ENCODE peak calls at places on chromosome 4, in seven cellular contexts. One of them, this sample, is unnamed.

GRCh38 chr4:162456106-162456505 is 292.3 kb upstream of the FSTL5 start:
- DNase-seq in CD4-positive, alpha-beta T cell: no peak
- DNase-seq in choroid plexus epithelial cell: no peak
- DNase-seq in heart left ventricle: no peak
- DNase-seq in cardiac fibroblast: no peak
- DNase-seq in RWPE1: peak; percentile 1
- DNase-seq in Peyer's patch: no peak
- DNase-seq in this sample: no peak

GRCh38 chr4:74365761-74366160 is 816 bp downstream of the EREG start:
- DNase-seq in CD4-positive, alpha-beta T cell: no peak
- DNase-seq in choroid plexus epithelial cell: peak; percentile 10
- DNase-seq in heart left ventricle: peak; percentile 19
- DNase-seq in cardiac fibroblast: no peak
- DNase-seq in RWPE1: no peak
- DNase-seq in Peyer's patch: peak; percentile 62
- DNase-seq in this sample: no peak

GRCh38 chr4:1045193-1045594 is 33.8 kb downstream of the FGFRL1 start:
- DNase-seq in CD4-positive, alpha-beta T cell: no peak
- DNase-seq in choroid plexus epithelial cell: no peak
- DNase-seq in heart left ventricle: no peak
- DNase-seq in cardiac fibroblast: no peak
- DNase-seq in RWPE1: no peak
- DNase-seq in Peyer's patch: peak; percentile 39
- DNase-seq in this sample: no peak

GRCh38 chr4:183014361-183015084 is 84.5 kb upstream of the WWC2 start:
- DNase-seq in CD4-positive, alpha-beta T cell: no peak
- DNase-seq in choroid plexus epithelial cell: peak; percentile 2
- DNase-seq in heart left ventricle: no peak
- DNase-seq in cardiac fibroblast: peak; percentile 1
- DNase-seq in RWPE1: no peak
- DNase-seq in Peyer's patch: no peak
- DNase-seq in this sample: no peak

GRCh38 chr4:57119054-57119651 is 9.0 kb upstream of the IGFBP7 start:
- DNase-seq in CD4-positive, alpha-beta T cell: no peak
- DNase-seq in choroid plexus epithelial cell: peak; percentile 92
- DNase-seq in heart left ventricle: peak; percentile 68
- DNase-seq in cardiac fibroblast: peak; percentile 92
- DNase-seq in RWPE1: peak; percentile 55
- DNase-seq in Peyer's patch: no peak
- DNase-seq in this sample: no peak

GRCh38 chr4:183349673-183350072 is 27.4 kb upstream of the CLDN24 start:
- DNase-seq in CD4-positive, alpha-beta T cell: no peak
- DNase-seq in choroid plexus epithelial cell: peak; percentile 31
- DNase-seq in heart left ventricle: no peak
- DNase-seq in cardiac fibroblast: peak; percentile 55
- DNase-seq in RWPE1: peak; percentile 68
- DNase-seq in Peyer's patch: no peak
- DNase-seq in this sample: no peak

GRCh38 chr4:40283413-40283812 is 51.7 kb upstream of the CHRNA9 start:
- DNase-seq in CD4-positive, alpha-beta T cell: no peak
- DNase-seq in choroid plexus epithelial cell: no peak
- DNase-seq in heart left ventricle: no peak
- DNase-seq in cardiac fibroblast: no peak
- DNase-seq in RWPE1: no peak
- DNase-seq in Peyer's patch: no peak
- DNase-seq in this sample: no peak

GRCh38 chr4:87465739-87466366 is 43.5 kb downstream of the NUDT9 start:
- DNase-seq in CD4-positive, alpha-beta T cell: no peak
- DNase-seq in choroid plexus epithelial cell: peak; percentile 81
- DNase-seq in heart left ventricle: no peak
- DNase-seq in cardiac fibroblast: peak; percentile 77
- DNase-seq in RWPE1: peak; percentile 20
- DNase-seq in Peyer's patch: no peak
- DNase-seq in this sample: peak; percentile 46

GRCh38 chr4:25484243-25484721 is 107.2 kb downstream of the ANAPC4 start:
- DNase-seq in CD4-positive, alpha-beta T cell: no peak
- DNase-seq in choroid plexus epithelial cell: peak; percentile 5
- DNase-seq in heart left ventricle: no peak
- DNase-seq in cardiac fibroblast: peak; percentile 41
- DNase-seq in RWPE1: no peak
- DNase-seq in Peyer's patch: no peak
- DNase-seq in this sample: no peak

GRCh38 chr4:173167793-173168395 is 717 bp upstream of the GALNT7 start:
- DNase-seq in CD4-positive, alpha-beta T cell: no peak
- DNase-seq in choroid plexus epithelial cell: peak; percentile 35
- DNase-seq in heart left ventricle: peak; percentile 30
- DNase-seq in cardiac fibroblast: peak; percentile 39
- DNase-seq in RWPE1: peak; percentile 38
- DNase-seq in Peyer's patch: no peak
- DNase-seq in this sample: peak; percentile 31

GRCh38 chr4:20778896-20779295 is 78.6 kb downstream of the PACRGL start:
- DNase-seq in CD4-positive, alpha-beta T cell: no peak
- DNase-seq in choroid plexus epithelial cell: no peak
- DNase-seq in heart left ventricle: no peak
- DNase-seq in cardiac fibroblast: no peak
- DNase-seq in RWPE1: no peak
- DNase-seq in Peyer's patch: no peak
- DNase-seq in this sample: no peak

GRCh38 chr4:7805533-7806079 is 134.1 kb downstream of the AFAP1 start:
- DNase-seq in CD4-positive, alpha-beta T cell: no peak
- DNase-seq in choroid plexus epithelial cell: peak; percentile 97
- DNase-seq in heart left ventricle: peak; percentile 50
- DNase-seq in cardiac fibroblast: peak; percentile 98
- DNase-seq in RWPE1: peak; percentile 67
- DNase-seq in Peyer's patch: no peak
- DNase-seq in this sample: no peak

GRCh38 chr4:157143365-157143764 is 67.4 kb downstream of the GLRB start:
- DNase-seq in CD4-positive, alpha-beta T cell: no peak
- DNase-seq in choroid plexus epithelial cell: no peak
- DNase-seq in heart left ventricle: no peak
- DNase-seq in cardiac fibroblast: peak; percentile 13
- DNase-seq in RWPE1: no peak
- DNase-seq in Peyer's patch: no peak
- DNase-seq in this sample: no peak

DNA sequence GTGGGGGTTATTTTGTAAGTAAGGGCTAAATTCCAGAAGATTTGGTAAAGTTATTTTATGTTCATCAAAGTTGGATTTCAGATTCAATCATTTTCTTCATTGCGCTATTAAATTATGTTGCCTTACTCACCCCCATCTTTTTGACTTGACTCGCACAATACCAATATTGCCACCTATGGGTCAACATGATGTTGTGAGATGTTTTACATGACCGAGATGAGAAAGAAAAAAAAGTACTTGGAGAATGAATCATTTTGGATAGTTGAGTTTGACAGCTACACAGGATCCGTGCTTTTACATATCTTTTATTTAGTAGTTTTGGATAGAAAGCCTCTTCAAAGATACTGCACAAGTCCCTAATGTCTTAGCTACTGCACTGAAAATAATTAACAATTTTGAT is 224.2 kb upstream of the EMCN start:
- DNase-seq in CD4-positive, alpha-beta T cell: no peak
- DNase-seq in choroid plexus epithelial cell: peak; percentile 77
- DNase-seq in heart left ventricle: no peak
- DNase-seq in cardiac fibroblast: peak; percentile 86
- DNase-seq in RWPE1: peak; percentile 60
- DNase-seq in Peyer's patch: no peak
- DNase-seq in this sample: peak; percentile 5
- TF ChIP-seq CTCF in CD4-positive, alpha-beta T cell: no peak
- TF ChIP-seq CTCF in choroid plexus epithelial cell: peak; percentile 58
- TF ChIP-seq CTCF in heart left ventricle: peak; percentile 25
- TF ChIP-seq CTCF in cardiac fibroblast: peak; percentile 61
- TF ChIP-seq CTCF in RWPE1: peak; percentile 40
- TF ChIP-seq CTCF in Peyer's patch: peak; percentile 57
- TF ChIP-seq CTCF in this sample: peak; percentile 14

GRCh38 chr4:93788712-93789111 is 39.8 kb upstream of the ATOH1 start:
- DNase-seq in CD4-positive, alpha-beta T cell: no peak
- DNase-seq in choroid plexus epithelial cell: peak; percentile 61
- DNase-seq in heart left ventricle: no peak
- DNase-seq in cardiac fibroblast: peak; percentile 32
- DNase-seq in RWPE1: peak; percentile 16
- DNase-seq in Peyer's patch: no peak
- DNase-seq in this sample: peak; percentile 25
- TF ChIP-seq CTCF in CD4-positive, alpha-beta T cell: no peak
- TF ChIP-seq CTCF in choroid plexus epithelial cell: peak; percentile 64
- TF ChIP-seq CTCF in heart left ventricle: no peak
- TF ChIP-seq CTCF in cardiac fibroblast: peak; percentile 49
- TF ChIP-seq CTCF in RWPE1: peak; percentile 16
- TF ChIP-seq CTCF in Peyer's patch: peak; percentile 47
- TF ChIP-seq CTCF in this sample: peak; percentile 44

DNA sequence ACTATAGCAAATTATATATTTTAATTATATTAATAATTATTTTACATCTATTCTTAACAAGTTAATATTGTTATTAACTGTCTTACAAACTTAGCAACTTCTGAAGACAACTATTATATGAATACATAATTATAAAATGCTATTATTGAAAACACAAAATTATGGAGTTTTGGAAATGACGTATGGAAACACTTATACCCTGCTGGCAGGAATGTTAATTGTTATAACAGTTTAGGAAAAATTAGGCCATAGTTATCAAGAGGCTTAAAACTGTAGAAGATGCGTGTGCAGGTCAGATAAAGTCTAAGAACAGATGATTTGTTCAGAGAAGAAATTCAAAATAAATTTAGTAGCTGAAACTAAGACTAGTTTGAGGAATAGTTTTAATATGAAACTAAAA is 211.7 kb downstream of the FAT4 start:
- DNase-seq in CD4-positive, alpha-beta T cell: no peak
- DNase-seq in choroid plexus epithelial cell: peak; percentile 8
- DNase-seq in heart left ventricle: no peak
- DNase-seq in cardiac fibroblast: no peak
- DNase-seq in RWPE1: no peak
- DNase-seq in Peyer's patch: no peak
- DNase-seq in this sample: no peak
- TF ChIP-seq CTCF in CD4-positive, alpha-beta T cell: no peak
- TF ChIP-seq CTCF in choroid plexus epithelial cell: no peak
- TF ChIP-seq CTCF in heart left ventricle: no peak
- TF ChIP-seq CTCF in cardiac fibroblast: peak; percentile 11
- TF ChIP-seq CTCF in RWPE1: no peak
- TF ChIP-seq CTCF in Peyer's patch: no peak
- TF ChIP-seq CTCF in this sample: no peak

GRCh38 chr4:10981611-10982010 is 297.0 kb upstream of the CLNK start:
- DNase-seq in CD4-positive, alpha-beta T cell: no peak
- DNase-seq in choroid plexus epithelial cell: no peak
- DNase-seq in heart left ventricle: no peak
- DNase-seq in cardiac fibroblast: no peak
- DNase-seq in RWPE1: no peak
- DNase-seq in Peyer's patch: no peak
- DNase-seq in this sample: no peak

GRCh38 chr4:10983274-10983673 is 298.7 kb upstream of the CLNK start:
- DNase-seq in CD4-positive, alpha-beta T cell: no peak
- DNase-seq in choroid plexus epithelial cell: no peak
- DNase-seq in heart left ventricle: no peak
- DNase-seq in cardiac fibroblast: no peak
- DNase-seq in RWPE1: no peak
- DNase-seq in Peyer's patch: no peak
- DNase-seq in this sample: no peak

GRCh38 chr4:10984815-10985214 is 300.2 kb upstream of the CLNK start:
- DNase-seq in CD4-positive, alpha-beta T cell: no peak
- DNase-seq in choroid plexus epithelial cell: no peak
- DNase-seq in heart left ventricle: no peak
- DNase-seq in cardiac fibroblast: no peak
- DNase-seq in RWPE1: no peak
- DNase-seq in Peyer's patch: no peak
- DNase-seq in this sample: no peak

GRCh38 chr4:10983885-10984284 is 299.3 kb upstream of the CLNK start:
- DNase-seq in CD4-positive, alpha-beta T cell: no peak
- DNase-seq in choroid plexus epithelial cell: no peak
- DNase-seq in heart left ventricle: no peak
- DNase-seq in cardiac fibroblast: no peak
- DNase-seq in RWPE1: no peak
- DNase-seq in Peyer's patch: no peak
- DNase-seq in this sample: no peak

DNA sequence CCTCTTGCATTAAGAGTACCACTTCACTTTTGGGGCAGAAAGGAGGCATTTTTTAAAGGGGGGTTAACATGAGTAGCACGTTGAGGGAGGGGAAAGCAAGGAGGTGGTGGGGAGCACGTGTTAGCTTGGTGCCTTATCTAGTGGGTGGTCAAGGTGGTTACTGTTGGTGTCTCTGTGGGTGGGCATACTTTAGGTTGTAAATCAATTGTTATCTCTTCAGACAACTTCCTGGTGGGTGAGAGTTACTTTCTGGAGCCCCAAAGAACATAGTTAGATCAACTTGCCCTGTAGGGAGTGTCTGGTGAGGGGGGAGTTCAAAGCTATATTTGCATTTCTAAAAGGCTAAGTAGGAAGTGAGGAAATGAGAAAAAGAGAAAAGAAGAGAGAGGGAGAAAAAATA is 297.7 kb upstream of the CLNK start:
- DNase-seq in CD4-positive, alpha-beta T cell: no peak
- DNase-seq in choroid plexus epithelial cell: no peak
- DNase-seq in heart left ventricle: no peak
- DNase-seq in cardiac fibroblast: no peak
- DNase-seq in RWPE1: no peak
- DNase-seq in Peyer's patch: no peak
- DNase-seq in this sample: no peak
- TF ChIP-seq CTCF in CD4-positive, alpha-beta T cell: no peak
- TF ChIP-seq CTCF in choroid plexus epithelial cell: no peak
- TF ChIP-seq CTCF in heart left ventricle: no peak
- TF ChIP-seq CTCF in cardiac fibroblast: no peak
- TF ChIP-seq CTCF in RWPE1: no peak
- TF ChIP-seq CTCF in Peyer's patch: no peak
- TF ChIP-seq CTCF in this sample: no peak

This sample was measured in GM13977.